ENCODE peak calls at places on chromosomes 12 and 14, in eight cellular contexts. One of them, this sample, is unnamed. For H3K4me1, the result is how much of the 10 kb centered on the place peaks cover.

GRCh38 chr12:57952766-57953165 is 11.4 kb downstream of the ATP23 start:
- DNase-seq in K562: no peak
- DNase-seq in tibial nerve: no peak
- DNase-seq in transverse colon: no peak
- DNase-seq in SK-N-SH: no peak
- DNase-seq in ovary: no peak
- DNase-seq in suprapubic skin: no peak
- DNase-seq in A549: no peak
- DNase-seq in this sample: no peak

GRCh38 chr12:30015661-30016060 is 231.9 kb upstream of the TMTC1 start:
- DNase-seq in K562: no peak
- DNase-seq in tibial nerve: no peak
- DNase-seq in transverse colon: no peak
- DNase-seq in SK-N-SH: no peak
- DNase-seq in ovary: no peak
- DNase-seq in suprapubic skin: no peak
- DNase-seq in A549: no peak
- DNase-seq in this sample: no peak

GRCh38 chr14:99422220-99423010 is 58.2 kb downstream of the SETD3 start:
- DNase-seq in K562: no peak
- DNase-seq in tibial nerve: no peak
- DNase-seq in transverse colon: peak
- DNase-seq in SK-N-SH: no peak
- DNase-seq in ovary: no peak
- DNase-seq in suprapubic skin: no peak
- DNase-seq in A549: no peak
- DNase-seq in this sample: no peak

GRCh38 chr12:117188121-117188665 is 2.1 kb downstream of the FBXO21 start:
- DNase-seq in K562: no peak
- DNase-seq in tibial nerve: no peak
- DNase-seq in transverse colon: no peak
- DNase-seq in SK-N-SH: no peak
- DNase-seq in ovary: no peak
- DNase-seq in suprapubic skin: peak
- DNase-seq in A549: no peak
- DNase-seq in this sample: no peak

GRCh38 chr12:105761075-105761474 is 377.7 kb downstream of the NUAK1 start:
- DNase-seq in K562: no peak
- DNase-seq in tibial nerve: no peak
- DNase-seq in transverse colon: no peak
- DNase-seq in SK-N-SH: no peak
- DNase-seq in ovary: no peak
- DNase-seq in suprapubic skin: no peak
- DNase-seq in A549: no peak
- DNase-seq in this sample: no peak

GRCh38 chr12:108357834-108358579 is 18.9 kb upstream of the CMKLR1 start:
- DNase-seq in K562: no peak
- DNase-seq in tibial nerve: no peak
- DNase-seq in transverse colon: no peak
- DNase-seq in SK-N-SH: no peak
- DNase-seq in ovary: no peak
- DNase-seq in suprapubic skin: no peak
- DNase-seq in A549: no peak
- DNase-seq in this sample: no peak

GRCh38 chr12:64077922-64078321 is 144.2 kb downstream of the KICS2 start:
- DNase-seq in K562: no peak
- DNase-seq in tibial nerve: no peak
- DNase-seq in transverse colon: no peak
- DNase-seq in SK-N-SH: no peak
- DNase-seq in ovary: no peak
- DNase-seq in suprapubic skin: no peak
- DNase-seq in A549: peak
- DNase-seq in this sample: no peak

GRCh38 chr14:73227812-73228781 is 9.2 kb upstream of the PAPLN start:
- DNase-seq in K562: no peak
- DNase-seq in tibial nerve: no peak
- DNase-seq in transverse colon: peak
- DNase-seq in SK-N-SH: peak
- DNase-seq in ovary: peak
- DNase-seq in suprapubic skin: no peak
- DNase-seq in A549: peak
- DNase-seq in this sample: peak

GRCh38 chr12:8504351-8504750 is 9.0 kb upstream of the CLEC4D start:
- DNase-seq in K562: no peak
- DNase-seq in tibial nerve: no peak
- DNase-seq in transverse colon: no peak
- DNase-seq in SK-N-SH: no peak
- DNase-seq in ovary: no peak
- DNase-seq in suprapubic skin: no peak
- DNase-seq in A549: no peak
- DNase-seq in this sample: no peak

GRCh38 chr12:31041033-31041564 is 32.6 kb upstream of the DDX11 start:
- DNase-seq in K562: no peak
- DNase-seq in tibial nerve: no peak
- DNase-seq in transverse colon: no peak
- DNase-seq in SK-N-SH: no peak
- DNase-seq in ovary: no peak
- DNase-seq in suprapubic skin: no peak
- DNase-seq in A549: no peak
- DNase-seq in this sample: no peak

GRCh38 chr12:91178801-91179200 is 3.8 kb downstream of the DCN start:
- DNase-seq in K562: no peak
- DNase-seq in tibial nerve: no peak
- DNase-seq in transverse colon: no peak
- DNase-seq in SK-N-SH: no peak
- DNase-seq in ovary: no peak
- DNase-seq in suprapubic skin: no peak
- DNase-seq in A549: no peak
- DNase-seq in this sample: no peak

GRCh38 chr14:22482085-22482694 is 106.8 kb downstream of the DAD1 start:
- DNase-seq in K562: no peak
- DNase-seq in tibial nerve: no peak
- DNase-seq in transverse colon: no peak
- DNase-seq in SK-N-SH: no peak
- DNase-seq in ovary: no peak
- DNase-seq in suprapubic skin: no peak
- DNase-seq in A549: no peak
- DNase-seq in this sample: no peak

GRCh38 chr12:74801625-74802024 is 264.0 kb downstream of the ATXN7L3B start:
- DNase-seq in K562: no peak
- DNase-seq in tibial nerve: no peak
- DNase-seq in transverse colon: no peak
- DNase-seq in SK-N-SH: no peak
- DNase-seq in ovary: no peak
- DNase-seq in suprapubic skin: no peak
- DNase-seq in A549: no peak
- DNase-seq in this sample: no peak

GRCh38 chr14:52021971-52022600 is 32.7 kb downstream of the RTRAF start:
- DNase-seq in K562: no peak
- DNase-seq in tibial nerve: no peak
- DNase-seq in transverse colon: no peak
- DNase-seq in SK-N-SH: no peak
- DNase-seq in ovary: no peak
- DNase-seq in suprapubic skin: no peak
- DNase-seq in A549: no peak
- DNase-seq in this sample: no peak

GRCh38 chr14:103894034-103894722 is 34.1 kb upstream of the TDRD9 start:
- DNase-seq in K562: no peak
- DNase-seq in tibial nerve: no peak
- DNase-seq in transverse colon: no peak
- DNase-seq in SK-N-SH: peak
- DNase-seq in ovary: no peak
- DNase-seq in suprapubic skin: no peak
- DNase-seq in A549: no peak
- DNase-seq in this sample: no peak

DNA sequence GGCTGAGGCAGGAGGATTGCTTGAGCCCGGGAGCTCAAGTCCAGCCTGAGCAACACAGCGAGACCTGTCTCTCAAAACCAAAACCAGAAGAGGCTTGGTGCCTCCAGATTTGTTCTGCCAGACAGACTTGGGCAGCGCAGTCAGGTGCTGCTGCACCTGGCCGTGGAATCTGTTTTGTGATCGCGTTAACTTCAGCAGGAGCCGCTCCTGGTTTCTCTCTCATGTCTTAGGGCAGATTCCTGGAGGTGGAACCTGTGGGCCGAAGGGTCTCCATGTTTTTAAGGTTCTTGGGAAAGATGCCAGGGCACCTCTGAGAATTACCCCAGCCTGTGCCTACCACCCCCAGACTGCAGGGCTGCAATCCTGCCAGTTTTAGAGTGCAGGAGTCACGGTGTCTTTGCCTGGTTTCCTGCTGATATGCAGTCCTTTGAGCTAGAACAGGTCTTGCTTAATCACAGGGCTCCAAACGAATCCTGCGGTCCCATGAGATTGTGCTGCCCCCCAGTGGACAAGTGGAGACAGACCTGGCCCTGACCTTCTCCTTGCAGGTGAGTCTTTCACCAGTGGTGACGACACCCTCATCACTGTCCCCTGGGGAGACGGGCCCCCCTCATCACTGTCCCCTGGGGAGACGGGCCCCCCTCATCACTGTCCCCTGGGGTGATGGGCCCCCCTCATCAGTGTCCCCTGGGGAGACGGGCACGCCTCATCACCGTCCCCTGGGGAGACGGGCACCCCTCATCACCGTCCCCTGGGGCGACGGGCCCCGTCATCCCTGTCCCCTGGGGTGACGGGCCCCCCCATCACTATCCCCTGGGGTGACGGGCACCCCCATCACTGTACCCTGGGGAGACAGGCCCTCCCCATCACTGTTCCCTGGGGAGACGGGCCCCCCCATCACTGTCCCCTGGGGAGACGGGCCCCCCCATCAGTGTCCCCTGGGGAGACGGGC is 37.6 kb downstream of the PACS2 start:
- DNase-seq in K562: peak
- DNase-seq in tibial nerve: peak
- DNase-seq in transverse colon: peak
- DNase-seq in SK-N-SH: peak
- DNase-seq in ovary: peak
- DNase-seq in suprapubic skin: peak
- DNase-seq in A549: peak
- DNase-seq in this sample: no peak
- TF ChIP-seq EP300 in K562: no peak
- TF ChIP-seq EP300 in tibial nerve: peak
- TF ChIP-seq EP300 in transverse colon: no peak
- TF ChIP-seq EP300 in SK-N-SH: no peak
- TF ChIP-seq EP300 in ovary: no peak
- TF ChIP-seq EP300 in suprapubic skin: no peak
- TF ChIP-seq EP300 in A549: no peak
- TF ChIP-seq EP300 in this sample: no peak

GRCh38 chr14:60654303-60654925 is 5.1 kb upstream of the SIX1 start:
- DNase-seq in K562: no peak
- DNase-seq in tibial nerve: no peak
- DNase-seq in transverse colon: no peak
- DNase-seq in SK-N-SH: peak
- DNase-seq in ovary: no peak
- DNase-seq in suprapubic skin: no peak
- DNase-seq in A549: no peak
- DNase-seq in this sample: no peak
- H3K4me1 ChIP-seq in K562: under half
- H3K4me1 ChIP-seq in tibial nerve: under half
- H3K4me1 ChIP-seq in transverse colon: under half
- H3K4me1 ChIP-seq in SK-N-SH: under half
- H3K4me1 ChIP-seq in ovary: under half
- H3K4me1 ChIP-seq in suprapubic skin: half or more
- H3K4me1 ChIP-seq in A549: under half
- H3K4me1 ChIP-seq in this sample: under half

GRCh38 chr12:109723311-109723791 is 9.7 kb downstream of the FAM222A start:
- DNase-seq in K562: no peak
- DNase-seq in tibial nerve: no peak
- DNase-seq in transverse colon: peak
- DNase-seq in SK-N-SH: peak
- DNase-seq in ovary: no peak
- DNase-seq in suprapubic skin: no peak
- DNase-seq in A549: no peak
- DNase-seq in this sample: no peak

GRCh38 chr12:109722753-109723109 is 9.1 kb downstream of the FAM222A start:
- DNase-seq in K562: no peak
- DNase-seq in tibial nerve: no peak
- DNase-seq in transverse colon: no peak
- DNase-seq in SK-N-SH: no peak
- DNase-seq in ovary: no peak
- DNase-seq in suprapubic skin: no peak
- DNase-seq in A549: no peak
- DNase-seq in this sample: no peak

GRCh38 chr12:109720856-109721189 is 7.2 kb downstream of the FAM222A start:
- DNase-seq in K562: no peak
- DNase-seq in tibial nerve: no peak
- DNase-seq in transverse colon: no peak
- DNase-seq in SK-N-SH: no peak
- DNase-seq in ovary: no peak
- DNase-seq in suprapubic skin: no peak
- DNase-seq in A549: no peak
- DNase-seq in this sample: no peak

GRCh38 chr12:109721276-109721675 is 7.7 kb downstream of the FAM222A start:
- DNase-seq in K562: no peak
- DNase-seq in tibial nerve: no peak
- DNase-seq in transverse colon: no peak
- DNase-seq in SK-N-SH: no peak
- DNase-seq in ovary: no peak
- DNase-seq in suprapubic skin: no peak
- DNase-seq in A549: no peak
- DNase-seq in this sample: no peak

GRCh38 chr12:109722022-109722752 is 8.6 kb downstream of the FAM222A start:
- DNase-seq in K562: no peak
- DNase-seq in tibial nerve: no peak
- DNase-seq in transverse colon: no peak
- DNase-seq in SK-N-SH: no peak
- DNase-seq in ovary: no peak
- DNase-seq in suprapubic skin: no peak
- DNase-seq in A549: no peak
- DNase-seq in this sample: no peak
- TF ChIP-seq EP300 in K562: no peak
- TF ChIP-seq EP300 in tibial nerve: no peak
- TF ChIP-seq EP300 in transverse colon: no peak
- TF ChIP-seq EP300 in SK-N-SH: no peak
- TF ChIP-seq EP300 in ovary: no peak
- TF ChIP-seq EP300 in suprapubic skin: no peak
- TF ChIP-seq EP300 in A549: no peak
- TF ChIP-seq EP300 in this sample: no peak

DNA sequence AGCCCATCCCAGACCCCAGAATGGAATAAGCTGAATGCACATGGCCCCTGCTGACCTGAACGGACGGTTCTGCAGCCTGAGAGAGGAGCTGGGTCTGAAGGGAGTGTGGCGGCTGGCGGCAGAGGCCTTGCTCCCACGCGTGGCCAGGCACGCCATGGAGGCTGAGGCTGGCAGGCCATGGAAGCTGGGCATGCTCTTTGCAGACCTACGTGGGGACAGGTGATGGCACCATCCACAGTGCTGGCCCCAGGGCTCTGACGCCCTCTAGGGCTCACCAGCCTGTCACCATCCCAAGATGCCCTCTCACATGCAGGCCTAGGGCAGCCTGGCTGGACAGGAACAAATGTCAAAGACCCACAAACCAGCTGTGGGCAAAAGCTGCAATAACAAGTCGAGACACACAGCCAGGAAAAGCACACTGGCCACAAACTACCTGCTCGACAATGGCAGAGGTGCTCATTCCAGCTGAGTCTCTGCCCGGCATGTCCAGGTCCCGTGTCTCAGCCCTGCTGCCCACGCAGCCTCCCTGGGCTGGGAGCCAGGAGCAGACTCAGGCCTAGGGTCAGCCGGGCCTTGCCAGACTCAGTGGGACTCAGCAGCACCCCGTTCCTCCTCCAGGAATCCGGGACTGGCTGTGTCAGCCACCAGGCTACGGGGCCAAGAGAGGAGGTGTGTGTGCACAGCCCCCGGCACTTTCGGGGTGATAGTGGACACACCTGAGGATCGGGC is 19.7 kb downstream of the BTBD6 start:
- DNase-seq in K562: no peak
- DNase-seq in tibial nerve: no peak
- DNase-seq in transverse colon: no peak
- DNase-seq in SK-N-SH: no peak
- DNase-seq in ovary: no peak
- DNase-seq in suprapubic skin: no peak
- DNase-seq in A549: peak
- DNase-seq in this sample: no peak
- H3K4me1 ChIP-seq in K562: under half
- H3K4me1 ChIP-seq in tibial nerve: under half
- H3K4me1 ChIP-seq in transverse colon: under half
- H3K4me1 ChIP-seq in SK-N-SH: under half
- H3K4me1 ChIP-seq in ovary: under half
- H3K4me1 ChIP-seq in suprapubic skin: under half
- H3K4me1 ChIP-seq in A549: under half
- H3K4me1 ChIP-seq in this sample: under half

This sample was measured in upper lobe of left lung.